ENCODE peak calls at places on chromosomes 3 and 15, in nine cellular contexts. X is SK-N-SH, E is OCI-LY7, Y is uterus, O is stomach, D is upper lobe of left lung, I is K562, Q is upper lobe of right lung, V is cardiac muscle cell. S is an unnamed sample. For H3K9me3, the result is how much of the 10 kb centered on the place peaks cover.

GRCh38 chr3:139005356-139005993 is 593 bp downstream of the PRR23A start:
- DNase-seq in Q (no peak), D (peak), X (no peak), E (no peak), O (no peak), Y (no peak), V (no peak), I (no peak), S (no peak)

GRCh38 chr15:83282859-83283812 is 1.3 kb downstream of the BNC1 start:
- DNase-seq in Q (no peak), Y (no peak), O (no peak), V (peak), X (peak), E (no peak), I (no peak), D (peak), S (peak)

GRCh38 chr15:99438222-99438592 is 127.6 kb upstream of the MEF2A start:
- DNase-seq in Q (peak), O (no peak), E (no peak), Y (no peak), I (no peak), D (peak), X (no peak), V (no peak), S (peak)

GRCh38 chr15:28892789-28893610 is 7.2 kb downstream of the APBA2 start:
- DNase-seq in Q (no peak), I (no peak), O (no peak), Y (no peak), X (no peak), E (no peak), D (no peak), V (no peak), S (no peak)

GRCh38 chr15:32124726-32125125 is 94.4 kb downstream of the CHRNA7 start:
- DNase-seq in I (no peak), E (no peak), D (no peak), V (no peak), Q (peak), X (no peak), Y (no peak), O (no peak), S (no peak)

GRCh38 chr15:34837246-34838016 is 42.1 kb upstream of the ACTC1 start:
- DNase-seq in I (peak), O (no peak), Q (no peak), V (no peak), Y (no peak), D (no peak), X (no peak), E (no peak), S (no peak)

GRCh38 chr3:117665311-117665710 is 955.7 kb downstream of the TUSC7 start:
- DNase-seq in O (peak), Y (no peak), I (no peak), E (no peak), Q (peak), X (no peak), D (no peak), V (no peak), S (peak)

GRCh38 chr3:170418422-170419300 is at the start of gene CLDN11:
- DNase-seq in E (no peak), D (peak), Q (no peak), Y (peak), V (peak), I (peak), X (peak), O (no peak), S (no peak)

GRCh38 chr3:128416578-128417150 is 50.0 kb downstream of the DNAJB8 start:
- DNase-seq in I (peak), Y (no peak), D (no peak), Q (no peak), V (no peak), O (peak), E (no peak), X (peak), S (no peak)

GRCh38 chr3:117719316-117719926 is 1009.8 kb downstream of the TUSC7 start:
- DNase-seq in Y (no peak), Q (no peak), O (no peak), E (peak), V (peak), I (peak), D (no peak), X (peak), S (no peak)

GRCh38 chr15:67148196-67148701 is 82.8 kb downstream of the SMAD3 start:
- DNase-seq in I (no peak), V (no peak), Q (no peak), Y (no peak), D (no peak), X (no peak), O (no peak), E (peak), S (no peak)

GRCh38 chr3:83317605-83318004 is 1556.2 kb upstream of the GBE1 start:
- DNase-seq in Y (no peak), D (no peak), V (no peak), Q (no peak), X (no peak), I (no peak), E (no peak), O (no peak), S (no peak)

GRCh38 chr15:90482124-90483011 is 47.4 kb upstream of the CRTC3 start:
- DNase-seq in V (peak), I (peak), O (peak), D (no peak), Y (peak), X (peak), E (peak), Q (no peak), S (no peak)
- H3K27ac ChIP-seq in V (no peak), I (no peak), O (no peak), D (no peak), Y (peak), X (no peak), E (no peak), Q (no peak), S (no peak)

DNA sequence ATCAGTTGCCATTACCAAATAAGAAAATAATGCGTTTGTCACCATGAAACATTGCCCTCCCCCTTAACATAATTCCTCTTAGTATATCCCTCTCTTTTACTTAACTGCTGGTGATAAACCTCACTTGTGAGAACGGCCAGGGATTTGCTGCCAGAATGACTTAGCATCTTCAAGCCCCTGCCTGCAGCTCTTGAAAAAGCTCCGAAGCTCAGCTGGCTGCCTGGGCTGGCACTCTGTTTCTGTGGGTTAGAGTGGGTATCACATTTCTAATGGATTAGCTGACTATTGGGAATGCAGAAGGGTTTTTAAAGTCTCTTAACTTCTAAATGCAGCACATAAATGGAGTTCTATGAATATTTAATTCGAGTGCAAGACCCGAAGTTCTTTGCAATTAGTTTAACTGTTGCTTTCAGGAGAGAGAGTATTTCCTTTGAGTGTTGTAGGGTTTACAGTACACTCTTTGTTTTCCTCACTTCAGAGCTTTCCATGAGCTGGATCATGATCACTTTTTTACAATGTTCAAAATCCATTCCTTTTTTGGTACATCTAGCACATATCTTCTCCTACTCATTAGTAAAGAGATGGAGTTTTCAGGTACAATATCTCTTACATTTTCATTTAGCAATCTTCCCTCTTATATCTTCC is 124.7 kb upstream of the RBMS3 start:
- DNase-seq in D (no peak), O (no peak), I (no peak), Q (no peak), E (no peak), Y (no peak), X (no peak), V (peak), S (no peak)
- H3K9me3 ChIP-seq in D (under half), O (under half), I (under half), Q (under half), E (under half), Y (under half), X (under half), V (under half), S (under half)

GRCh38 chr3:132174500-132174899 is 139.7 kb upstream of the CPNE4 start:
- DNase-seq in D (no peak), X (no peak), O (no peak), Q (no peak), I (no peak), V (no peak), E (no peak), Y (no peak), S (no peak)

GRCh38 chr3:132183811-132184210 is 133.4 kb upstream of the ACP3 start:
- DNase-seq in Y (no peak), X (no peak), O (no peak), V (no peak), D (no peak), Q (no peak), E (no peak), I (no peak), S (no peak)

DNA sequence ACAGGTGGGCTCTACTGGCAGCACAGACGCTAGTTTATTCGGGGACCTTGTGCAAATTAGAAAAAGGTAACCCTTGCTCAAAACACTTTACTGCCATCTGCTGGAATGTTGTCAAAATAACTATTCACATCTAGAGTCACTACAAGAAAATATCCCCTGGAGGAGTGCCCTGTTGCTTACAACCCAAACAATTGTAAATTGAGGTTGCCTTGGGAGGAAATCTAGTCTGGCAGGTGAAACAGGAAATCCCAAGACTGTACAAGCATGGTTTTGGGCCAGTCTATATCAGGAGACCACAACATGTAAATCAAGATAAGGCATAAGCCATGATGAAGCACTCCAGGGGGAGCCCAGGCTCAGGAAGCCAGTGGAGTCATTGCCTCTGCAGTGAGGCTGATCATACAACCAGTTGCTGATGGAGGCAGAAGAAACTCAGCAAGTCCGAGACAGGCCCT is 136.8 kb upstream of the ACP3 start:
- DNase-seq in Y (no peak), Q (no peak), O (no peak), X (peak), D (no peak), E (peak), I (peak), V (peak), S (no peak)
- TF ChIP-seq CTCF in Y (no peak), Q (peak), O (peak), X (peak), D (no peak), E (peak), I (no peak), V (peak), S (peak)

GRCh38 chr15:92118162-92118935 is 264.8 kb downstream of the SLCO3A1 start:
- DNase-seq in D (no peak), Q (no peak), X (no peak), E (no peak), O (no peak), V (no peak), I (no peak), Y (no peak), S (no peak)
- H3K27ac ChIP-seq in D (no peak), Q (no peak), X (no peak), E (no peak), O (no peak), V (no peak), I (no peak), Y (no peak), S (no peak)

GRCh38 chr15:22239806-22240180 is 159.5 kb downstream of the OR4M2 start:
- DNase-seq in I (no peak), X (no peak), V (no peak), O (no peak), Y (no peak), E (no peak), Q (no peak), D (no peak), S (no peak)

GRCh38 chr15:22240951-22241350 is 160.6 kb downstream of the OR4M2 start:
- DNase-seq in O (no peak), I (no peak), V (no peak), E (no peak), Q (no peak), D (no peak), X (no peak), Y (no peak), S (no peak)

GRCh38 chr15:22240403-22240802 is 160.1 kb downstream of the OR4M2 start:
- DNase-seq in Q (no peak), E (no peak), Y (no peak), X (no peak), O (no peak), V (no peak), I (no peak), D (peak), S (no peak)

GRCh38 chr15:22241451-22241850 is 161.1 kb downstream of the OR4M2 start:
- DNase-seq in I (no peak), E (no peak), Q (no peak), V (no peak), Y (no peak), D (peak), O (no peak), X (no peak), S (no peak)

GRCh38 chr15:22243440-22244130 is 163.3 kb downstream of the OR4M2 start:
- DNase-seq in Q (no peak), Y (no peak), O (no peak), E (no peak), V (no peak), D (no peak), X (no peak), I (no peak), S (no peak)
- H3K9me3 ChIP-seq in Q (under half), Y (under half), O (under half), E (under half), V (under half), D (under half), X (under half), I (under half), S (under half)

GRCh38 chr3:56645407-56645806 is 37.7 kb downstream of the TASOR start:
- DNase-seq in Y (no peak), I (no peak), D (no peak), E (no peak), O (no peak), Q (no peak), X (no peak), V (no peak), S (no peak)
- TF ChIP-seq CTCF in Y (no peak), I (no peak), D (no peak), E (no peak), O (no peak), Q (no peak), X (no peak), V (no peak), S (no peak)

DNA sequence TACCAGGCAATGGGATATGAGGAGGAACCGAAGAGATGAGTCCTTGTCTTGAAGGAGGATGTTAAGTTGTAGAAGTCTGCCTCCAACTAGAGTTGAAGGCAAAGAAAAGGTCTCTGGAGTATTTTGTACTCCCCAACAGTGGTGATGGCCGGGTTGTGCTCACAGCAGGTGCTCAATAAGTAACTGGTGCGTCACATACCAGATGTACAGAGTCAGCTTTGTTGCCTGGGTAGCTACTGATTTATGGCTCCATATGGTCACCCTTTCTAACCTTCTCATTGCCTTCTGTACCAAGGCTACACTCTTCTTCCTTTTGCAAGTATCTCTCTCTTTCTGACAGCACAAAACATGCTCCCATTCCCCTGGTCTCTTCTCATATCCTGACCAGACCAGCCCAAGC is 150.3 kb upstream of the LRRN1 start:
- DNase-seq in O (no peak), X (no peak), Q (no peak), V (no peak), I (no peak), Y (no peak), E (no peak), D (no peak), S (no peak)
- H3K27ac ChIP-seq in O (no peak), X (no peak), Q (no peak), V (no peak), I (no peak), Y (no peak), E (no peak), D (no peak), S (no peak)

S was measured in right lobe of liver.